ENCODE peak calls at places on chromosome 17, in four cellular contexts. V is astrocyte of the spinal cord, S is kidney, M is ascending aorta. K is an unnamed sample.

GRCh38 chr17:66348605-66349165 is 46.3 kb downstream of the PRKCA start:
- DNase-seq in V (peak; percentile 88), S (no peak), M (no peak), K (peak; percentile 40)

GRCh38 chr17:61362396-61362795 is 37.2 kb upstream of the TBX2 start:
- DNase-seq in V (no peak), S (no peak), M (no peak), K (no peak)

GRCh38 chr17:47834756-47835155 is 3.3 kb downstream of the LRRC46 start:
- DNase-seq in V (no peak), S (no peak), M (no peak), K (no peak)

GRCh38 chr17:10370209-10370608 is 2.6 kb downstream of the MYH13 start:
- DNase-seq in V (no peak), S (no peak), M (no peak), K (no peak)

GRCh38 chr17:58918072-58918471 is 162.4 kb downstream of the PPM1E start:
- DNase-seq in V (no peak), S (no peak), M (no peak), K (no peak)

GRCh38 chr17:29570521-29570920 is 2.0 kb downstream of the TP53I13 start:
- DNase-seq in V (no peak), S (peak; percentile 35), M (no peak), K (no peak)

GRCh38 chr17:81021531-81022370 is 13.2 kb upstream of the BAIAP2 start:
- DNase-seq in V (no peak), S (peak; percentile 56), M (no peak), K (no peak)

GRCh38 chr17:68381076-68381900 is 76.0 kb downstream of the WIPI1 start:
- DNase-seq in V (peak; percentile 86), S (peak; percentile 90), M (no peak), K (peak; percentile 97)

GRCh38 chr17:68580236-68580903 is 20.8 kb downstream of the FAM20A start:
- DNase-seq in V (peak; percentile 29), S (no peak), M (no peak), K (peak; percentile 90)

GRCh38 chr17:34452769-34453168 is 89.7 kb upstream of the CCL1 start:
- DNase-seq in V (no peak), S (no peak), M (no peak), K (no peak)

GRCh38 chr17:6703751-6704150 is 9.4 kb downstream of the SLC13A5 start:
- DNase-seq in V (no peak), S (no peak), M (no peak), K (no peak)

GRCh38 chr17:56648814-56649213 is 55.3 kb downstream of the NOG start:
- DNase-seq in V (no peak), S (no peak), M (no peak), K (no peak)

GRCh38 chr17:56658648-56659047 is 65.1 kb downstream of the NOG start:
- DNase-seq in V (no peak), S (no peak), M (no peak), K (no peak)

GRCh38 chr17:56652608-56653007 is 59.1 kb downstream of the NOG start:
- DNase-seq in V (no peak), S (no peak), M (no peak), K (no peak)

GRCh38 chr17:56656961-56657360 is 63.5 kb downstream of the NOG start:
- DNase-seq in V (no peak), S (no peak), M (no peak), K (no peak)

DNA sequence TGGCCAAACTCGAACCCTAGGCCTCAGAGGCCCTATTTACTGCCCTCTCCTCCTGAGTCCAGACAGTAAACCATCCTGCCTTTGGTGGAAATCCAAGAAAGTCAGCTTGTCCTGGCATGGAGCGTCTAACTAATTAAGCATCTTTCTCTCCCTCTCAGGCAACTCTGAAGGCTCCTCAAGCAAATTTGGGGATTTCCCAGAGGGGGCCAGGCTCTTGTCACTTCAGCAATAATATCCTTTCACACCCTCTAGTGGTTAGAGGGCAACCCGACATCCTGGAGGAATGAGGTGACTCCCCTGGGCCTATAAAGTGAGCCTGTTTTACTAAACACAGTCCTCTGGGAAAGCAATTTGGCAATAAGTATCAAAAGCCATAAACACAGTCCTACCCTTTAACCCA is 60.4 kb downstream of the NOG start:
- DNase-seq in V (peak; percentile 31), S (no peak), M (no peak), K (no peak)
- TF ChIP-seq CTCF in V (peak; percentile 61), S (peak; percentile 37), M (no peak), K (peak; percentile 42)

DNA sequence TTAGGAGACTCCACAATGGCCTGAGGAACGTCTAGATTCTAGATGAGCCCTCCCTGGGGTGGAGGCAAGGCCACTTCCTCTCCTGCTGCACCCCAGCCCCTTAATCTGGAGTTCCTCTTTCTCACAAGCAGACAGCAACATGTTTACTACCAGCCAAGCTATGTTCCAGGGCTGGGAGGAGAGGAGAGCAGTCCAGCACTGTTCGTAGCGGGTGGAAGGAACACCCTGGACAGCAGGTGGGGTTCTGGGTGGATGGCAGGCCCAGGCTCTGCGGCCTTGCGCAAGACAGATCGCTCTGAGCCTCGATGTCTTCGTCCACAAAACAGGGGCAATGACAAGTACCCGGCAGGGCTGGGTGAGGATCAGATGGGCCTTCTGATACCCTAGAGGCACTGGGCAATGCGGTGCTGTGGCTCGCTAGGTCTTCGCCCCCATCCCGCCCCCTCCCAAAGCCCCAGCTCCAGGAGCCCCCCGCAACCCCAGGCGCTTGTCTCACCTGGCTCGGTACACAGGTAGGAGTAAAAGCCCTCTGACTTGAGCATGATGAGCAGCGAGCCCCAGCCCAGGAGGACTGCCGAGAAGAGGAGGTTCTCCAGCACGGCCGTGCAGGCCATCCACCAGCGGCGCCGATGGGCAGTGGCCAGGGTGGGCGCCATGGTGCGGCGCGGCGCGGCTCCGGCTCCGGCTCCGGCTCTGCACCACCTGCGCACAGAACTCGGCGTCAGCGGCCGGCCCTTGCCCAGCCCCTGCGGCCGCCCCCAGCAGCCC is 1.2 kb downstream of the SLC43A2 start:
- DNase-seq in V (no peak), S (no peak), M (no peak), K (no peak)
- TF ChIP-seq CTCF in V (no peak), S (no peak), M (no peak), K (no peak)

DNA sequence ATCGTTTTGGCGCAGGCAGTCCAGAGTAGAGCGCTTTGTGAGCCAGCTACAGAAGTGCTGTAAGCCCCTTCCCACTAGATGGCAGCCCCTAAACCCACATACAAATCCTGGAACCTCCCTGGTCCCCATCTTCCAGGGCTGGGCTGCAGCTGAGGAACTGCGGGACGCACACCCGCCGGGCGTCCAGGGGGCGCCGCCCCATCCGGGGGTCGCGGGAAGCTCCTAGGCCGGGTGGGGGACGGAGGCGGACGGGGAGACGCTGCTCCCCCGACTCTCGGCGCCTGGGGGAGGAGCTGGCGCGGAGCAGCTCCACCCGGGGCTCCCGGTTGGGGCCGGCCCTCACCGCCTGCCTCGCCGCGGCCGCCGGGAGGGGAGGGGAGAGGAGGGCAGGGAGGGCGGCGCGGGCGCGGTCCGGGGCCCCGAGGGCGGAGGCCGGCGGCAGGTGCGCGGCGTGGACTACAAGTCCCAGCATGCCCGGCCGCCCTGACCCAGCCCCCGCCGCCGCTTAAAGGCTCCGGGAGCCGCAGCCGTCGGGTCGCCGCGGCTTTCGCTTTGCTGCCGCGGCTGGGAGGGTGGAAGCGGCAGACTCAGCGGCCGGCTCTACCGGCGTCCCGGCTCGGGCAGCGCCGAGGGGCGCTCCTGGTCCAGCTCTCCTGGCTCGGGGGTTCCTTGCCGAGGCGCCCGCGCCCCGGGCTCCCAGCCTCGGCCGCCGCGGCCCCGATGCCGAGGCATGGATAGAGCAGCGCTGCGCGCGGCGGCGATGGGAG is at the start of gene KSR1:
- DNase-seq in V (peak; percentile 76), S (peak; percentile 95), M (peak; percentile 49), K (no peak)
- TF ChIP-seq CTCF in V (peak; percentile 66), S (peak; percentile 43), M (peak; percentile 14), K (no peak)

GRCh38 chr17:74748529-74749261 is at the start of gene NHERF1:
- DNase-seq in V (peak; percentile 92), S (peak; percentile 98), M (peak; percentile 87), K (peak; percentile 55)
- TF ChIP-seq CTCF in V (peak; percentile 28), S (peak; percentile 6), M (no peak), K (peak; percentile 18)

GRCh38 chr17:76026714-76027158 is 370 bp downstream of the EVPL start:
- DNase-seq in V (no peak), S (no peak), M (no peak), K (no peak)
- TF ChIP-seq CTCF in V (no peak), S (no peak), M (no peak), K (no peak)

GRCh38 chr17:16415031-16415924 is at the start of gene TRPV2:
- DNase-seq in V (no peak), S (no peak), M (no peak), K (no peak)
- TF ChIP-seq CTCF in V (no peak), S (peak; percentile 20), M (no peak), K (peak; percentile 13)

GRCh38 chr17:44961921-44962350 is 6.2 kb downstream of the C1QL1 start:
- DNase-seq in V (no peak), S (no peak), M (no peak), K (no peak)
- TF ChIP-seq CTCF in V (peak; percentile 26), S (no peak), M (no peak), K (no peak)